ENCODE peak calls at places on chromosomes 7 and 10, in ten cellular contexts. One of them, this sample, is unnamed.

GRCh38 chr7:2405601-2406345 is 2.4 kb downstream of the CHST12 start:
- DNase-seq in lower lobe of right lung: no peak
- DNase-seq in ascending aorta: no peak
- DNase-seq in neural progenitor cell: no peak
- DNase-seq in endothelial cell: no peak
- DNase-seq in choroid plexus epithelial cell: no peak
- DNase-seq in PC-3: no peak
- DNase-seq in lower leg skin: no peak
- DNase-seq in GM06990: peak
- DNase-seq in cardiac fibroblast: no peak
- DNase-seq in this sample: peak

GRCh38 chr7:155701972-155702544 is 57.6 kb downstream of the RBM33 start:
- DNase-seq in lower lobe of right lung: no peak
- DNase-seq in ascending aorta: no peak
- DNase-seq in neural progenitor cell: no peak
- DNase-seq in endothelial cell: no peak
- DNase-seq in choroid plexus epithelial cell: peak
- DNase-seq in PC-3: no peak
- DNase-seq in lower leg skin: no peak
- DNase-seq in GM06990: no peak
- DNase-seq in cardiac fibroblast: peak
- DNase-seq in this sample: no peak

GRCh38 chr10:26696786-26697162 is 727 bp upstream of the PDSS1 start:
- DNase-seq in lower lobe of right lung: no peak
- DNase-seq in ascending aorta: no peak
- DNase-seq in neural progenitor cell: no peak
- DNase-seq in endothelial cell: no peak
- DNase-seq in choroid plexus epithelial cell: peak
- DNase-seq in PC-3: peak
- DNase-seq in lower leg skin: no peak
- DNase-seq in GM06990: no peak
- DNase-seq in cardiac fibroblast: peak
- DNase-seq in this sample: no peak

GRCh38 chr7:151678227-151678604 is 158.5 kb upstream of the RHEB start:
- DNase-seq in lower lobe of right lung: no peak
- DNase-seq in ascending aorta: no peak
- DNase-seq in neural progenitor cell: no peak
- DNase-seq in endothelial cell: no peak
- DNase-seq in choroid plexus epithelial cell: no peak
- DNase-seq in PC-3: no peak
- DNase-seq in lower leg skin: no peak
- DNase-seq in GM06990: no peak
- DNase-seq in cardiac fibroblast: no peak
- DNase-seq in this sample: no peak

GRCh38 chr10:22702348-22702747 is 12.0 kb downstream of the PIP4K2A start:
- DNase-seq in lower lobe of right lung: no peak
- DNase-seq in ascending aorta: no peak
- DNase-seq in neural progenitor cell: no peak
- DNase-seq in endothelial cell: no peak
- DNase-seq in choroid plexus epithelial cell: peak
- DNase-seq in PC-3: no peak
- DNase-seq in lower leg skin: no peak
- DNase-seq in GM06990: no peak
- DNase-seq in cardiac fibroblast: peak
- DNase-seq in this sample: no peak

GRCh38 chr10:68560916-68561691 is 967 bp downstream of the TET1 start:
- DNase-seq in lower lobe of right lung: no peak
- DNase-seq in ascending aorta: peak
- DNase-seq in neural progenitor cell: peak
- DNase-seq in endothelial cell: peak
- DNase-seq in choroid plexus epithelial cell: peak
- DNase-seq in PC-3: no peak
- DNase-seq in lower leg skin: peak
- DNase-seq in GM06990: no peak
- DNase-seq in cardiac fibroblast: peak
- DNase-seq in this sample: no peak

GRCh38 chr7:158676171-158676840 is 28.3 kb downstream of the NCAPG2 start:
- DNase-seq in lower lobe of right lung: no peak
- DNase-seq in ascending aorta: no peak
- DNase-seq in neural progenitor cell: no peak
- DNase-seq in endothelial cell: no peak
- DNase-seq in choroid plexus epithelial cell: peak
- DNase-seq in PC-3: no peak
- DNase-seq in lower leg skin: no peak
- DNase-seq in GM06990: no peak
- DNase-seq in cardiac fibroblast: peak
- DNase-seq in this sample: no peak

GRCh38 chr10:78913219-78914059 is 155.3 kb upstream of the ZMIZ1 start:
- DNase-seq in lower lobe of right lung: no peak
- DNase-seq in ascending aorta: no peak
- DNase-seq in neural progenitor cell: peak
- DNase-seq in endothelial cell: no peak
- DNase-seq in choroid plexus epithelial cell: no peak
- DNase-seq in PC-3: no peak
- DNase-seq in lower leg skin: no peak
- DNase-seq in GM06990: no peak
- DNase-seq in cardiac fibroblast: no peak
- DNase-seq in this sample: no peak

GRCh38 chr7:23491502-23491901 is 21.2 kb upstream of the IGF2BP3 start:
- DNase-seq in lower lobe of right lung: no peak
- DNase-seq in ascending aorta: no peak
- DNase-seq in neural progenitor cell: no peak
- DNase-seq in endothelial cell: no peak
- DNase-seq in choroid plexus epithelial cell: peak
- DNase-seq in PC-3: no peak
- DNase-seq in lower leg skin: no peak
- DNase-seq in GM06990: no peak
- DNase-seq in cardiac fibroblast: peak
- DNase-seq in this sample: no peak

DNA sequence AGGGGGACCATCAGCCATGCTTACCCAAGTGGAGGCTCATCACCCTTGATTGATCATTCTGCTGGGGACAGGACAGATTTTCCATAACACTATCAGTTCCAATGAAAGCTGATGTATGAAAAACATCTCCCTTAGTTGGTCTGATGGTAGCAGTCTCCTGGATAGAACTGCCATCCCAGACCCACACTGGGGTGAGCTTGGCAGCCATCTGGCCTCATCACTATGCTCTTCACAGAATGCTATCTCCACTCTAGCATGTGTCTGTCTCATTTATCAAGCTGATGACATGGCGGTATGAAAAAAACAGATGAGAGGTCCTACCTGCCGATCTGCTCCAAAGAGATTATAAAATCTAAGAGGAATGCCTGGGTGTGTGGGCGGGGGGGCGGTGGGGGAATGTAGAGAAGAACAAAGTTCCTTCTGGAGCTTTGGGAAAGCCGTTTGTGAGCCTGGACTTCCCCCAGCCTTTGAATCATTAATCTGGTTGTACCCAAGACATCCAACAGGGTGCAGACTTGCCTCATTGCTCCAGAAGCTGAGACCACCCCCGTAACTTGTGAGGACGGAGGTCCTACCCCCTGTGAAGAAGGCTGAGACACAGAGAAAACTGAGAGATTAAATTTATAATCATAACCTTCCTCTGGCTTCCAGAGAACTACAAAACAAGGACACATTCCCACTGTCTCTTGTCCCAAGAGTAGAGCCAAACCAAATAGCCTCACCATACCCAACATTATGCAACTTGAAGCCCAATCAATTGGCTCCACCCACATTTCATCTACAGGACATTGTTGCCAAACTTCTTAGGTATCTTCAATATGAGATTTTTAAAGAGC is 340.9 kb downstream of the KCNMA1 start:
- DNase-seq in lower lobe of right lung: no peak
- DNase-seq in ascending aorta: no peak
- DNase-seq in neural progenitor cell: peak
- DNase-seq in endothelial cell: no peak
- DNase-seq in choroid plexus epithelial cell: no peak
- DNase-seq in PC-3: no peak
- DNase-seq in lower leg skin: no peak
- DNase-seq in GM06990: no peak
- DNase-seq in cardiac fibroblast: no peak
- DNase-seq in this sample: no peak
- TF ChIP-seq CTCF in lower lobe of right lung: no peak
- TF ChIP-seq CTCF in ascending aorta: no peak
- TF ChIP-seq CTCF in neural progenitor cell: peak
- TF ChIP-seq CTCF in endothelial cell: peak
- TF ChIP-seq CTCF in choroid plexus epithelial cell: peak
- TF ChIP-seq CTCF in PC-3: peak
- TF ChIP-seq CTCF in lower leg skin: no peak
- TF ChIP-seq CTCF in GM06990: no peak
- TF ChIP-seq CTCF in cardiac fibroblast: no peak
- TF ChIP-seq CTCF in this sample: no peak

DNA sequence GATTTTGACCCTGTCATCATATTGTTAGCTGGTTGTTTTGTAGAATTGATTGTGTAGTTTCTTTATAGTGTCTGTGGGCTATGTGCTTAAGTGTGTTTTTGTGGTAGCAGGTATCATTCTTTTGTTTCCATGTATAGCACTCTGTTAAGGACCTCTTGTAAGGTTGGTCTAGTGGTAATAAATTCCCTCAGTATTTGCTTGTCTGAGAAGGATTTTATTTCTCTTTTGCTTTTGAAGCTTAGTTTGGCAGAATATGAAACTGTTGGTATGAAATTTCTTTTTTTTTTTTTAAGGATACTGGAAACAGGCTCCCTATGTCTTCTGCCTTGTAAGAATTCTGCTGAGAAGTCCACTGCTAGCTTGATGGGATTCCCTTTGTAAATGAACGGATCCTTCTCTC is 1073.4 kb downstream of the LRMDA start:
- DNase-seq in lower lobe of right lung: no peak
- DNase-seq in ascending aorta: no peak
- DNase-seq in neural progenitor cell: no peak
- DNase-seq in endothelial cell: no peak
- DNase-seq in choroid plexus epithelial cell: no peak
- DNase-seq in PC-3: no peak
- DNase-seq in lower leg skin: no peak
- DNase-seq in GM06990: no peak
- DNase-seq in cardiac fibroblast: no peak
- DNase-seq in this sample: no peak
- TF ChIP-seq CTCF in lower lobe of right lung: no peak
- TF ChIP-seq CTCF in ascending aorta: no peak
- TF ChIP-seq CTCF in neural progenitor cell: no peak
- TF ChIP-seq CTCF in endothelial cell: no peak
- TF ChIP-seq CTCF in choroid plexus epithelial cell: no peak
- TF ChIP-seq CTCF in PC-3: no peak
- TF ChIP-seq CTCF in lower leg skin: no peak
- TF ChIP-seq CTCF in GM06990: no peak
- TF ChIP-seq CTCF in cardiac fibroblast: no peak
- TF ChIP-seq CTCF in this sample: no peak

DNA sequence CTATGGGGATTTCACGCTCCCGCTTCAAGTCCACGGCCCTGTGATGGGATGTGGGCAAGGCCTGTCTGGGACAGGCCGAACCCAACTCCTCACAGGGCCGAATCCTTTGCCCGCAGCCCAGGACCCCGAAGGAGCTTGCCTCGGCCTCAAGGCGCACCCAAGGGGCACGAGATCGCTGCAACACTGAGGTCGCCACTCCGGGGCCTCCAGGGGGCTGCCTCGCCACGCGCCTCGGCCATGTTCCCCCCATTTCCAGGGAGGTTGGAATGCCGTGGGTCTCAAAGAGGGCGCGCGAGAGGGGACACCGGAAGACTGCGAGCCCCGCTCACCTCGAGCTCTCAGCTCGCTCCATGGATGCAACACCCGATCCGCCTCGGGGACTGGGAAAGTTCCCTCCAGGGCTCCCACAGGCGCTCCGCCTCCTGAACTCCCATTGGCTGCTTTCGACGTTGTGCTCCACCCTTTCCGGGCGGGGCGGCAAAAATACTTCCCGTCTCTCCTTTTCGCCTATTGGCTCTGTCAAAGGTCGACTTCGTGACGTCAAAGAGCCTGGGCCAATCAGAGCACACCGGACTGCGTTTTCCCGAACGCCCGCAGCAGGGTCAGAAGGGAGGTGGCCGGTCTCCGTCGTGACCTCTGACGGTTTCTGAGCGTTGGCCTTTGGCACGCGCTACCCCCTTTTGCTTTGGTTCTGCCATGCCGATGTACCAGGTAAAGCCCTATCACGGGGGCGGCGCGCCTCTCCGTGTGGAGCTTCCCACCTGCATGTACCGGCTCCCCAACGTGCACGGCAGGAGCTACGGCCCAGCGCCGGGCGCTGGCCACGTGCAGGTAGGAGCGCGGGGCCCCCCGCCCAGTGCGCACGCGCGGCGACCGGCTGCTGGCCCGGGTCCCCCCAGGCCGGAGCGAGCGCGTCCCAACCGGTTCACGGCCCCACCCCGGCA is at the start of the genes AIMP2 and PMS2:
- DNase-seq in lower lobe of right lung: peak
- DNase-seq in ascending aorta: peak
- DNase-seq in neural progenitor cell: peak
- DNase-seq in endothelial cell: peak
- DNase-seq in choroid plexus epithelial cell: peak
- DNase-seq in PC-3: peak
- DNase-seq in lower leg skin: peak
- DNase-seq in GM06990: peak
- DNase-seq in cardiac fibroblast: peak
- DNase-seq in this sample: peak
- TF ChIP-seq CTCF in lower lobe of right lung: no peak
- TF ChIP-seq CTCF in ascending aorta: no peak
- TF ChIP-seq CTCF in neural progenitor cell: peak
- TF ChIP-seq CTCF in endothelial cell: no peak
- TF ChIP-seq CTCF in choroid plexus epithelial cell: peak
- TF ChIP-seq CTCF in PC-3: no peak
- TF ChIP-seq CTCF in lower leg skin: no peak
- TF ChIP-seq CTCF in GM06990: peak
- TF ChIP-seq CTCF in cardiac fibroblast: no peak
- TF ChIP-seq CTCF in this sample: no peak

GRCh38 chr10:4763960-4764428 is 62.0 kb upstream of the AKR1E2 start:
- DNase-seq in lower lobe of right lung: no peak
- DNase-seq in ascending aorta: no peak
- DNase-seq in neural progenitor cell: no peak
- DNase-seq in endothelial cell: no peak
- DNase-seq in choroid plexus epithelial cell: peak
- DNase-seq in PC-3: peak
- DNase-seq in lower leg skin: no peak
- DNase-seq in GM06990: no peak
- DNase-seq in cardiac fibroblast: peak
- DNase-seq in this sample: peak

GRCh38 chr10:4763513-4763912 is 62.5 kb upstream of the AKR1E2 start:
- DNase-seq in lower lobe of right lung: no peak
- DNase-seq in ascending aorta: no peak
- DNase-seq in neural progenitor cell: no peak
- DNase-seq in endothelial cell: no peak
- DNase-seq in choroid plexus epithelial cell: no peak
- DNase-seq in PC-3: no peak
- DNase-seq in lower leg skin: no peak
- DNase-seq in GM06990: no peak
- DNase-seq in cardiac fibroblast: no peak
- DNase-seq in this sample: no peak

GRCh38 chr10:4766449-4766848 is 59.6 kb upstream of the AKR1E2 start:
- DNase-seq in lower lobe of right lung: no peak
- DNase-seq in ascending aorta: no peak
- DNase-seq in neural progenitor cell: no peak
- DNase-seq in endothelial cell: no peak
- DNase-seq in choroid plexus epithelial cell: no peak
- DNase-seq in PC-3: peak
- DNase-seq in lower leg skin: no peak
- DNase-seq in GM06990: no peak
- DNase-seq in cardiac fibroblast: peak
- DNase-seq in this sample: no peak

GRCh38 chr10:4765428-4765827 is 60.6 kb upstream of the AKR1E2 start:
- DNase-seq in lower lobe of right lung: no peak
- DNase-seq in ascending aorta: no peak
- DNase-seq in neural progenitor cell: no peak
- DNase-seq in endothelial cell: no peak
- DNase-seq in choroid plexus epithelial cell: peak
- DNase-seq in PC-3: peak
- DNase-seq in lower leg skin: no peak
- DNase-seq in GM06990: no peak
- DNase-seq in cardiac fibroblast: peak
- DNase-seq in this sample: no peak

GRCh38 chr10:4767033-4767814 is 58.8 kb upstream of the AKR1E2 start:
- DNase-seq in lower lobe of right lung: no peak
- DNase-seq in ascending aorta: no peak
- DNase-seq in neural progenitor cell: peak
- DNase-seq in endothelial cell: no peak
- DNase-seq in choroid plexus epithelial cell: peak
- DNase-seq in PC-3: peak
- DNase-seq in lower leg skin: no peak
- DNase-seq in GM06990: no peak
- DNase-seq in cardiac fibroblast: peak
- DNase-seq in this sample: peak
- TF ChIP-seq CTCF in lower lobe of right lung: peak
- TF ChIP-seq CTCF in ascending aorta: peak
- TF ChIP-seq CTCF in neural progenitor cell: peak
- TF ChIP-seq CTCF in endothelial cell: no peak
- TF ChIP-seq CTCF in choroid plexus epithelial cell: peak
- TF ChIP-seq CTCF in PC-3: peak
- TF ChIP-seq CTCF in lower leg skin: no peak
- TF ChIP-seq CTCF in GM06990: peak
- TF ChIP-seq CTCF in cardiac fibroblast: peak
- TF ChIP-seq CTCF in this sample: peak